ENCODE peak calls at places on chromosomes 5 and 9, in nine cellular contexts. U, Q, I, Y, O, W, F, D and J are unnamed samples.

GRCh38 chr5:133364916-133365315 is 247.4 kb downstream of the FSTL4 start:
- DNase-seq in U (no peak), Q (no peak), I (no peak), Y (no peak), O (no peak), W (no peak), F (no peak), D (no peak), J (no peak)

GRCh38 chr9:14747116-14747515 is 24.6 kb upstream of the CER1 start:
- DNase-seq in U (no peak), Q (no peak), I (no peak), Y (no peak), O (no peak), W (no peak), F (no peak), D (no peak), J (no peak)

GRCh38 chr5:160199410-160199911 is 29.8 kb upstream of the FABP6 start:
- DNase-seq in U (peak), Q (peak), I (peak), Y (peak), O (peak), W (peak), F (peak), D (peak), J (no peak)

GRCh38 chr5:14879985-14880589 is 8.5 kb upstream of the ANKH start:
- DNase-seq in U (no peak), Q (no peak), I (peak), Y (no peak), O (no peak), W (no peak), F (no peak), D (no peak), J (no peak)

GRCh38 chr5:37836173-37837100 is 3.4 kb downstream of the GDNF start:
- DNase-seq in U (no peak), Q (no peak), I (peak), Y (no peak), O (no peak), W (no peak), F (no peak), D (no peak), J (no peak)

GRCh38 chr9:93064392-93065124 is 6.1 kb downstream of the SUSD3 start:
- DNase-seq in U (no peak), Q (no peak), I (no peak), Y (peak), O (peak), W (peak), F (peak), D (no peak), J (no peak)

GRCh38 chr9:126417007-126417406 is 90.4 kb downstream of the MVB12B start:
- DNase-seq in U (no peak), Q (no peak), I (no peak), Y (no peak), O (no peak), W (no peak), F (no peak), D (no peak), J (no peak)

GRCh38 chr5:115274584-115274983 is 11.9 kb upstream of the PGGT1B start:
- DNase-seq in U (no peak), Q (no peak), I (no peak), Y (no peak), O (no peak), W (no peak), F (no peak), D (no peak), J (no peak)

GRCh38 chr5:170632266-170632984 is 128.6 kb downstream of the KCNIP1 start:
- DNase-seq in U (no peak), Q (no peak), I (no peak), Y (peak), O (no peak), W (no peak), F (no peak), D (peak), J (no peak)

GRCh38 chr5:15719784-15720183 is 219.8 kb downstream of the FBXL7 start:
- DNase-seq in U (no peak), Q (no peak), I (no peak), Y (no peak), O (no peak), W (no peak), F (no peak), D (no peak), J (no peak)

DNA sequence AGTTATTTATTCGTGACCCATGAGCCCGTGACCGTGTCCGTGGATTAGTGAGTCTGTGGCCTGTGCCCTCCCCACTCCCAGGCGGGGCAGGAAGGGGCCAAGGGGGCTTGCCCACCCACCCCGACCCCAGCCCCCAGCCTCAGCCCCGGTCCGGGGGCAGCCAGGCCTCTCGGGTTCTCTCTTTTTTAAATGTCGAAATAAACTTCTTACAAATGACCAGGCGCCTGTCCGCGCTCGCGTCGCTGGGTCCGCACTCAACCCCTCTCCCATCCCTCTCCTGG is 7.6 kb downstream of the BARHL1 start:
- DNase-seq in U (no peak), Q (no peak), I (no peak), Y (no peak), O (no peak), W (no peak), F (no peak), D (no peak), J (no peak)
- H3K4me3 ChIP-seq in U (no peak), Q (no peak), I (no peak), Y (no peak), O (no peak), W (no peak), F (no peak), D (no peak), J (no peak)

GRCh38 chr5:76641514-76642120 is 18.4 kb upstream of the F2RL2 start:
- DNase-seq in U (peak), Q (peak), I (peak), Y (peak), O (peak), W (no peak), F (peak), D (peak), J (peak)
- TF ChIP-seq CTCF in U (peak), Q (peak), I (peak), Y (peak), O (peak), W (peak), F (peak), D (peak), J (peak)

DNA sequence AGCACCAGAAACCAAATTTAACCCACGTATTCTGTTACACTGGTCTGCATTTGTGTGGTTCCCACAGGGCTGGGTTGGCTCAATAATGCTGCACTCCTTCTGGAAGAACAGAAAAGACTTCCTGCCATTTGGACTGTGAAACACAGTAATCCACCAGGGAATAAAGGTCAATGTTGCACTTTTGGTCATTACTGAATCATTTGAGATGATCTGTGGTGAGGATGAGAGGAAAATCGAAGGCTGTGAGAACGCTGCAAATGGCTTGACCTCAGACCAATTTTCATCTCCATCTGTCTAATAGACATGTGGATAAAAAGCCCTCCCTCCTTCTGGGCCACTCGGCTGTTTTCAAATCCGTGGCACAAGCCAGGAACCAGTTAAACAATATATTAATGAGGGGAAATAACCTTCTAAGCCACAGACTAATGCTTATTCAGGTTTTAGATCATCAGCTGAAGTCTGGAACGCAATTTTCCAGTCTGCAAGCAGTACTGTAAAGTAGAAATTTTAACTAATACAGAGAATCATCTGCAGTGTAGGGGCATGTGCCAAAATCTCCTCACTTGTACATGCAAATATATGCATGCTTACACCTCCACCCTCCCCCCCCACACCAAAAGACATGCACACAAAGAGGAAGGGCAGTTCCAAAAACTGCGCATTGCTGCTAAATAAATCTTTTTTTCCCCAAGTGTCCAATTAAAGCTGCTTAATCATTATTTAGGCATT is 20.2 kb downstream of the TLE1 start:
- DNase-seq in U (no peak), Q (no peak), I (no peak), Y (no peak), O (peak), W (no peak), F (no peak), D (no peak), J (no peak)
- H3K4me3 ChIP-seq in U (no peak), Q (no peak), I (no peak), Y (no peak), O (no peak), W (no peak), F (no peak), D (no peak), J (no peak)

GRCh38 chr9:77864096-77864889 is 167.3 kb downstream of the GNAQ start:
- DNase-seq in U (no peak), Q (no peak), I (peak), Y (no peak), O (peak), W (no peak), F (no peak), D (peak), J (no peak)
- TF ChIP-seq CTCF in U (no peak), Q (no peak), I (no peak), Y (no peak), O (no peak), W (no peak), F (no peak), D (no peak), J (peak)

GRCh38 chr9:119052339-119053030 is 316.8 kb downstream of the BRINP1 start:
- DNase-seq in U (no peak), Q (no peak), I (no peak), Y (no peak), O (no peak), W (no peak), F (peak), D (no peak), J (no peak)
- H3K4me3 ChIP-seq in U (no peak), Q (no peak), I (no peak), Y (no peak), O (no peak), W (no peak), F (no peak), D (no peak), J (no peak)

GRCh38 chr9:12698986-12699385 is 5.8 kb downstream of the TYRP1 start:
- DNase-seq in U (no peak), Q (no peak), I (no peak), Y (no peak), O (no peak), W (no peak), F (no peak), D (no peak), J (no peak)

GRCh38 chr9:12696931-12697622 is 3.9 kb downstream of the TYRP1 start:
- DNase-seq in U (no peak), Q (no peak), I (peak), Y (no peak), O (no peak), W (no peak), F (no peak), D (no peak), J (no peak)

GRCh38 chr9:12698293-12698692 is 5.1 kb downstream of the TYRP1 start:
- DNase-seq in U (no peak), Q (no peak), I (peak), Y (no peak), O (no peak), W (no peak), F (no peak), D (no peak), J (no peak)

GRCh38 chr9:12697719-12698118 is 4.5 kb downstream of the TYRP1 start:
- DNase-seq in U (no peak), Q (no peak), I (no peak), Y (no peak), O (no peak), W (no peak), F (no peak), D (no peak), J (no peak)

GRCh38 chr9:12699529-12699928 is 6.3 kb downstream of the TYRP1 start:
- DNase-seq in U (no peak), Q (no peak), I (peak), Y (no peak), O (no peak), W (no peak), F (no peak), D (no peak), J (no peak)
- TF ChIP-seq CTCF in U (no peak), Q (peak), I (peak), Y (no peak), O (no peak), W (no peak), F (no peak), D (no peak), J (peak)